ENCODE peak calls at places on chromosomes 6 and 20, in four cellular contexts. One of them, this sample, is unnamed.

GRCh38 chr6:112802154-112802553 is 455.0 kb downstream of the RFPL4B start:
- DNase-seq in CD4-positive, alpha-beta T cell: no peak
- DNase-seq in CD8-positive, alpha-beta T cell: no peak
- DNase-seq in fibroblast of lung: peak
- DNase-seq in this sample: peak

GRCh38 chr6:110020888-110021287 is 42.8 kb downstream of the GPR6 start:
- DNase-seq in CD4-positive, alpha-beta T cell: no peak
- DNase-seq in CD8-positive, alpha-beta T cell: no peak
- DNase-seq in fibroblast of lung: no peak
- DNase-seq in this sample: no peak

GRCh38 chr6:163132050-163132750 is 282.3 kb upstream of the QKI start:
- DNase-seq in CD4-positive, alpha-beta T cell: no peak
- DNase-seq in CD8-positive, alpha-beta T cell: no peak
- DNase-seq in fibroblast of lung: peak
- DNase-seq in this sample: no peak

GRCh38 chr6:145929037-145929633 is 35.0 kb downstream of the SHPRH start:
- DNase-seq in CD4-positive, alpha-beta T cell: no peak
- DNase-seq in CD8-positive, alpha-beta T cell: peak
- DNase-seq in fibroblast of lung: peak
- DNase-seq in this sample: peak

GRCh38 chr6:18209539-18210197 is 54.4 kb downstream of the KDM1B start:
- DNase-seq in CD4-positive, alpha-beta T cell: no peak
- DNase-seq in CD8-positive, alpha-beta T cell: no peak
- DNase-seq in fibroblast of lung: no peak
- DNase-seq in this sample: no peak

GRCh38 chr6:166436195-166437139 is 53.7 kb upstream of the MPC1 start:
- DNase-seq in CD4-positive, alpha-beta T cell: no peak
- DNase-seq in CD8-positive, alpha-beta T cell: no peak
- DNase-seq in fibroblast of lung: no peak
- DNase-seq in this sample: no peak

GRCh38 chr20:10537850-10538480 is 102.9 kb downstream of the SLX4IP start:
- DNase-seq in CD4-positive, alpha-beta T cell: no peak
- DNase-seq in CD8-positive, alpha-beta T cell: no peak
- DNase-seq in fibroblast of lung: peak
- DNase-seq in this sample: peak

GRCh38 chr20:38631155-38632022 is 29.8 kb downstream of the ARHGAP40 start:
- DNase-seq in CD4-positive, alpha-beta T cell: no peak
- DNase-seq in CD8-positive, alpha-beta T cell: no peak
- DNase-seq in fibroblast of lung: no peak
- DNase-seq in this sample: peak

GRCh38 chr6:74289881-74290280 is 593.9 kb downstream of the CD109 start:
- DNase-seq in CD4-positive, alpha-beta T cell: no peak
- DNase-seq in CD8-positive, alpha-beta T cell: no peak
- DNase-seq in fibroblast of lung: peak
- DNase-seq in this sample: peak

GRCh38 chr6:26026833-26027490 is 60.3 kb upstream of the HFE start:
- DNase-seq in CD4-positive, alpha-beta T cell: peak
- DNase-seq in CD8-positive, alpha-beta T cell: peak
- DNase-seq in fibroblast of lung: peak
- DNase-seq in this sample: peak

GRCh38 chr6:146905313-146905712 is 298.9 kb upstream of the STXBP5 start:
- DNase-seq in CD4-positive, alpha-beta T cell: no peak
- DNase-seq in CD8-positive, alpha-beta T cell: no peak
- DNase-seq in fibroblast of lung: peak
- DNase-seq in this sample: peak

GRCh38 chr6:41818271-41819054 is 31.0 kb downstream of the TOMM6 start:
- DNase-seq in CD4-positive, alpha-beta T cell: no peak
- DNase-seq in CD8-positive, alpha-beta T cell: no peak
- DNase-seq in fibroblast of lung: no peak
- DNase-seq in this sample: peak

GRCh38 chr6:20827798-20828197 is 293.5 kb downstream of the CDKAL1 start:
- DNase-seq in CD4-positive, alpha-beta T cell: no peak
- DNase-seq in CD8-positive, alpha-beta T cell: no peak
- DNase-seq in fibroblast of lung: peak
- DNase-seq in this sample: peak

GRCh38 chr6:18183736-18184135 is 28.5 kb downstream of the KDM1B start:
- DNase-seq in CD4-positive, alpha-beta T cell: no peak
- DNase-seq in CD8-positive, alpha-beta T cell: no peak
- DNase-seq in fibroblast of lung: peak
- DNase-seq in this sample: peak

GRCh38 chr6:116012966-116013365 is 47.7 kb downstream of the FRK start:
- DNase-seq in CD4-positive, alpha-beta T cell: no peak
- DNase-seq in CD8-positive, alpha-beta T cell: no peak
- DNase-seq in fibroblast of lung: no peak
- DNase-seq in this sample: no peak

GRCh38 chr20:50534567-50534966 is 24.4 kb downstream of the PTPN1 start:
- DNase-seq in CD4-positive, alpha-beta T cell: no peak
- DNase-seq in CD8-positive, alpha-beta T cell: no peak
- DNase-seq in fibroblast of lung: peak
- DNase-seq in this sample: peak

GRCh38 chr6:163626073-163626867 is 211.8 kb downstream of the QKI start:
- DNase-seq in CD4-positive, alpha-beta T cell: no peak
- DNase-seq in CD8-positive, alpha-beta T cell: no peak
- DNase-seq in fibroblast of lung: no peak
- DNase-seq in this sample: no peak

GRCh38 chr20:41316009-41316408 is 1.5 kb downstream of the ZHX3 start:
- DNase-seq in CD4-positive, alpha-beta T cell: no peak
- DNase-seq in CD8-positive, alpha-beta T cell: no peak
- DNase-seq in fibroblast of lung: peak
- DNase-seq in this sample: no peak

GRCh38 chr20:58923117-58923712 is 57.8 kb upstream of the NELFCD start:
- DNase-seq in CD4-positive, alpha-beta T cell: no peak
- DNase-seq in CD8-positive, alpha-beta T cell: no peak
- DNase-seq in fibroblast of lung: no peak
- DNase-seq in this sample: no peak

GRCh38 chr6:17096657-17097056 is 5.2 kb upstream of the STMND1 start:
- DNase-seq in CD4-positive, alpha-beta T cell: no peak
- DNase-seq in CD8-positive, alpha-beta T cell: no peak
- DNase-seq in fibroblast of lung: no peak
- DNase-seq in this sample: no peak

GRCh38 chr6:35583893-35584688 is 71.4 kb upstream of the TULP1 start:
- DNase-seq in CD4-positive, alpha-beta T cell: peak
- DNase-seq in CD8-positive, alpha-beta T cell: peak
- DNase-seq in fibroblast of lung: peak
- DNase-seq in this sample: peak

GRCh38 chr6:34476048-34476328 is 10.1 kb downstream of the PACSIN1 start:
- DNase-seq in CD4-positive, alpha-beta T cell: no peak
- DNase-seq in CD8-positive, alpha-beta T cell: no peak
- DNase-seq in fibroblast of lung: no peak
- DNase-seq in this sample: no peak

GRCh38 chr6:120410586-120410985 is 923.7 kb downstream of the TBC1D32 start:
- DNase-seq in CD4-positive, alpha-beta T cell: no peak
- DNase-seq in CD8-positive, alpha-beta T cell: no peak
- DNase-seq in fibroblast of lung: no peak
- DNase-seq in this sample: no peak

GRCh38 chr20:56343861-56344381 is 14.9 kb upstream of the FAM210B start:
- DNase-seq in CD4-positive, alpha-beta T cell: no peak
- DNase-seq in CD8-positive, alpha-beta T cell: peak
- DNase-seq in fibroblast of lung: peak
- DNase-seq in this sample: peak

GRCh38 chr6:32854376-32855178 is 585 bp downstream of the PSMB9 start:
- DNase-seq in CD4-positive, alpha-beta T cell: no peak
- DNase-seq in CD8-positive, alpha-beta T cell: peak
- DNase-seq in fibroblast of lung: peak
- DNase-seq in this sample: peak

GRCh38 chr6:6455272-6455671 is 133.2 kb upstream of the LY86 start:
- DNase-seq in CD4-positive, alpha-beta T cell: no peak
- DNase-seq in CD8-positive, alpha-beta T cell: no peak
- DNase-seq in fibroblast of lung: no peak
- DNase-seq in this sample: no peak

GRCh38 chr20:11204926-11205768 is 531.3 kb upstream of the JAG1 start:
- DNase-seq in CD4-positive, alpha-beta T cell: no peak
- DNase-seq in CD8-positive, alpha-beta T cell: no peak
- DNase-seq in fibroblast of lung: peak
- DNase-seq in this sample: peak

GRCh38 chr6:154292855-154293519 is 63.6 kb downstream of the IPCEF1 start:
- DNase-seq in CD4-positive, alpha-beta T cell: no peak
- DNase-seq in CD8-positive, alpha-beta T cell: no peak
- DNase-seq in fibroblast of lung: peak
- DNase-seq in this sample: peak

GRCh38 chr20:20953738-20954657 is 152.2 kb downstream of the LINC00237 start:
- DNase-seq in CD4-positive, alpha-beta T cell: no peak
- DNase-seq in CD8-positive, alpha-beta T cell: no peak
- DNase-seq in fibroblast of lung: no peak
- DNase-seq in this sample: no peak

GRCh38 chr20:46046588-46047310 is 17.7 kb downstream of the SLC12A5 start:
- DNase-seq in CD4-positive, alpha-beta T cell: no peak
- DNase-seq in CD8-positive, alpha-beta T cell: no peak
- DNase-seq in fibroblast of lung: no peak
- DNase-seq in this sample: no peak

GRCh38 chr20:22581437-22582385 is 2.7 kb downstream of the FOXA2 start:
- DNase-seq in CD4-positive, alpha-beta T cell: no peak
- DNase-seq in CD8-positive, alpha-beta T cell: no peak
- DNase-seq in fibroblast of lung: no peak
- DNase-seq in this sample: no peak

GRCh38 chr6:9537381-9537780 is 877.5 kb downstream of the TFAP2A start:
- DNase-seq in CD4-positive, alpha-beta T cell: no peak
- DNase-seq in CD8-positive, alpha-beta T cell: no peak
- DNase-seq in fibroblast of lung: no peak
- DNase-seq in this sample: peak

GRCh38 chr20:271528-271927 is 14.0 kb downstream of the DEFB132 start:
- DNase-seq in CD4-positive, alpha-beta T cell: no peak
- DNase-seq in CD8-positive, alpha-beta T cell: no peak
- DNase-seq in fibroblast of lung: no peak
- DNase-seq in this sample: no peak

GRCh38 chr6:55916188-55916587 is 40.8 kb upstream of the BMP5 start:
- DNase-seq in CD4-positive, alpha-beta T cell: no peak
- DNase-seq in CD8-positive, alpha-beta T cell: no peak
- DNase-seq in fibroblast of lung: peak
- DNase-seq in this sample: peak

GRCh38 chr6:17600527-17601388 is 656 bp downstream of the FAM8A1 start:
- DNase-seq in CD4-positive, alpha-beta T cell: peak
- DNase-seq in CD8-positive, alpha-beta T cell: peak
- DNase-seq in fibroblast of lung: peak
- DNase-seq in this sample: peak

GRCh38 chr6:72424476-72424875 is 197.4 kb upstream of the KCNQ5 start:
- DNase-seq in CD4-positive, alpha-beta T cell: no peak
- DNase-seq in CD8-positive, alpha-beta T cell: no peak
- DNase-seq in fibroblast of lung: no peak
- DNase-seq in this sample: no peak

GRCh38 chr6:10082385-10082784 is 332.5 kb downstream of the TFAP2A start:
- DNase-seq in CD4-positive, alpha-beta T cell: no peak
- DNase-seq in CD8-positive, alpha-beta T cell: no peak
- DNase-seq in fibroblast of lung: no peak
- DNase-seq in this sample: no peak

DNA sequence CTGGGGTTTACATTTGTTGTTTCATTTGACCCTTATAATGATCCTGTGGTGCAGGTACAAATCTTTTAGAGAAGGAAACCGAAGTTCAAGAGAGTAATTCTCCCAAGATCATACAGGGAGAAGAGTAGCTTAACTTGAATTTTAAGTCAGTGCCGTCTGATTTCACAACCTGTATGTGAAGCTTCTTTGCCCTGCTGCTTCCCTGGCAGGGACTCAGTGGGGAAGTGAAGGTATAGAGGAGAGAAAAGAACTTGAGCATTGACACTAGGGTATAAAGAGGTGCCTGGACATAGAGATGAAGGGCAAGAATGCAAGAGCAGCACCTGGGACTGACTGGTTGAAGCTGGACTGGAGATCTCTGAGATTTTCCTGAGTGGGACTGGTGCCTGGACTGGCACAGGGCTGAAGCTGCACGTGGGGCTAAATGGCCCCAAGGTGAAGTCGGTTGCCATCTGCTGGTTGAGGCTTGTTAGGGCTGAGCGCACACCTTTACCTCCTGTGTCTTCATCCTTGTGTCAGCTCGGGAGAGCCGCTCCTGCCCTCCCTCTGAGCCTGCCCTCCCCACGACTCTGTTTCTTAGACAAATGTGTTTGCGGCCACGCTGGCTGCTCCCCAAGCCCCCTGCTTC is 41.8 kb downstream of the FARS2 start:
- DNase-seq in CD4-positive, alpha-beta T cell: peak
- DNase-seq in CD8-positive, alpha-beta T cell: peak
- DNase-seq in fibroblast of lung: no peak
- DNase-seq in this sample: peak
- TF ChIP-seq CTCF in CD4-positive, alpha-beta T cell: peak
- TF ChIP-seq CTCF in CD8-positive, alpha-beta T cell: peak
- TF ChIP-seq CTCF in fibroblast of lung: no peak
- TF ChIP-seq CTCF in this sample: peak

GRCh38 chr6:24274441-24275083 is 83.3 kb downstream of the DCDC2 start:
- DNase-seq in CD4-positive, alpha-beta T cell: no peak
- DNase-seq in CD8-positive, alpha-beta T cell: no peak
- DNase-seq in fibroblast of lung: peak
- DNase-seq in this sample: peak
- TF ChIP-seq CTCF in CD4-positive, alpha-beta T cell: peak
- TF ChIP-seq CTCF in CD8-positive, alpha-beta T cell: peak
- TF ChIP-seq CTCF in fibroblast of lung: peak
- TF ChIP-seq CTCF in this sample: peak

GRCh38 chr20:63477061-63477616 is 4.7 kb upstream of the KCNQ2 start:
- DNase-seq in CD4-positive, alpha-beta T cell: no peak
- DNase-seq in CD8-positive, alpha-beta T cell: no peak
- DNase-seq in fibroblast of lung: no peak
- DNase-seq in this sample: no peak
- TF ChIP-seq CTCF in CD4-positive, alpha-beta T cell: no peak
- TF ChIP-seq CTCF in CD8-positive, alpha-beta T cell: no peak
- TF ChIP-seq CTCF in fibroblast of lung: no peak
- TF ChIP-seq CTCF in this sample: no peak

GRCh38 chr6:46648869-46649488 is 3.6 kb downstream of the CYP39A1 start:
- DNase-seq in CD4-positive, alpha-beta T cell: no peak
- DNase-seq in CD8-positive, alpha-beta T cell: no peak
- DNase-seq in fibroblast of lung: peak
- DNase-seq in this sample: no peak
- TF ChIP-seq CTCF in CD4-positive, alpha-beta T cell: no peak
- TF ChIP-seq CTCF in CD8-positive, alpha-beta T cell: no peak
- TF ChIP-seq CTCF in fibroblast of lung: no peak
- TF ChIP-seq CTCF in this sample: no peak

GRCh38 chr20:4559906-4560305 is 161.8 kb upstream of the PRND start:
- DNase-seq in CD4-positive, alpha-beta T cell: no peak
- DNase-seq in CD8-positive, alpha-beta T cell: no peak
- DNase-seq in fibroblast of lung: peak
- DNase-seq in this sample: no peak

GRCh38 chr20:4567172-4567571 is 154.5 kb upstream of the PRND start:
- DNase-seq in CD4-positive, alpha-beta T cell: no peak
- DNase-seq in CD8-positive, alpha-beta T cell: no peak
- DNase-seq in fibroblast of lung: no peak
- DNase-seq in this sample: no peak

GRCh38 chr20:4563031-4563430 is 158.7 kb upstream of the PRND start:
- DNase-seq in CD4-positive, alpha-beta T cell: no peak
- DNase-seq in CD8-positive, alpha-beta T cell: no peak
- DNase-seq in fibroblast of lung: peak
- DNase-seq in this sample: no peak

GRCh38 chr20:4560667-4561066 is 161.0 kb upstream of the PRND start:
- DNase-seq in CD4-positive, alpha-beta T cell: no peak
- DNase-seq in CD8-positive, alpha-beta T cell: no peak
- DNase-seq in fibroblast of lung: peak
- DNase-seq in this sample: peak

DNA sequence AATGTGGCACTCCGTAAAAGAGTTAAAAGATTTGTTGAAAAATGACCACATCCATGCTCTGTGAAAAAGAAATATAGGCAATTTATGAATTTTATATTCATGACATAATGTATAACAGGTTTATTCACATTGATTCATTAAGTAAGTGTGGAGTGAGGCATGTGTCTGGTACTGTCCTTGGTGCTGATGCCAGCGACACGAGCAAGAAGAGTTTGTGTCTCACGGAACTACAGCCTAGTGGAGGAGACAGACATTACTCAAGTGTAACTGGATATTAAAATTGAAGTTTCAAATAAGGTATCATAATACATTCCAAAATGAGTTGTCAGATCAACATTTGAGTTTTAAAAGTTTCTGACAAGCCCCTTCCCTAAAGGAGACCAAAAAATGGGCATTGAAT is 158.2 kb upstream of the PRND start:
- DNase-seq in CD4-positive, alpha-beta T cell: no peak
- DNase-seq in CD8-positive, alpha-beta T cell: no peak
- DNase-seq in fibroblast of lung: peak
- DNase-seq in this sample: peak
- TF ChIP-seq CTCF in CD4-positive, alpha-beta T cell: no peak
- TF ChIP-seq CTCF in CD8-positive, alpha-beta T cell: no peak
- TF ChIP-seq CTCF in fibroblast of lung: no peak
- TF ChIP-seq CTCF in this sample: peak